ENCODE peak calls at places on chromosomes 6 and 20, in four cellular contexts. T is tibial artery, A is GM13976, O is AG09309. Q is an unnamed sample.
A peak's percentile ranks its signal among the peaks of the same experiment; 100 is the strongest.

GRCh38 chr6:112416885-112417284 is 69.8 kb downstream of the RFPL4B start:
- DNase-seq in T (peak; percentile 33), A (no peak), O (peak; percentile 35), Q (no peak)

GRCh38 chr6:107629545-107630147 is 139.7 kb downstream of the SOBP start:
- DNase-seq in T (no peak), A (no peak), O (no peak), Q (no peak)

GRCh38 chr20:44151621-44152416 is 35.2 kb downstream of the JPH2 start:
- DNase-seq in T (no peak), A (no peak), O (no peak), Q (no peak)

GRCh38 chr6:149723771-149724417 is 6.0 kb upstream of the LATS1 start:
- DNase-seq in T (peak; percentile 57), A (peak; percentile 33), O (no peak), Q (no peak)

GRCh38 chr6:47737406-47737805 is 39.0 kb downstream of the ADGRF4 start:
- DNase-seq in T (no peak), A (no peak), O (no peak), Q (no peak)

GRCh38 chr20:3262566-3262965 is 23.6 kb upstream of the SLC4A11 start:
- DNase-seq in T (no peak), A (no peak), O (no peak), Q (no peak)

GRCh38 chr6:27250955-27251671 is 3.6 kb downstream of the PRSS16 start:
- DNase-seq in T (no peak), A (peak; percentile 93), O (no peak), Q (no peak)

GRCh38 chr6:2931970-2932748 is 29.1 kb upstream of the SERPINB9 start:
- DNase-seq in T (peak; percentile 83), A (peak; percentile 86), O (peak; percentile 7), Q (peak; percentile 84)

GRCh38 chr20:57395111-57395959 is 4.1 kb downstream of the RBM38 start:
- DNase-seq in T (peak; percentile 69), A (no peak), O (peak; percentile 4), Q (no peak)

GRCh38 chr20:18728867-18729224 is 84.7 kb upstream of the SCP2D1 start:
- DNase-seq in T (no peak), A (no peak), O (no peak), Q (no peak)
- TF ChIP-seq CTCF in T (no peak), A (no peak), O (no peak), Q (no peak)

GRCh38 chr6:38234141-38234540 is 405.6 kb downstream of the BTBD9 start:
- DNase-seq in T (no peak), A (no peak), O (no peak), Q (no peak)
- TF ChIP-seq CTCF in T (no peak), A (peak; percentile 7), O (no peak), Q (no peak)

GRCh38 chr6:42659806-42660205 is 62.6 kb downstream of the PRPH2 start:
- DNase-seq in T (no peak), A (no peak), O (no peak), Q (no peak)

DNA sequence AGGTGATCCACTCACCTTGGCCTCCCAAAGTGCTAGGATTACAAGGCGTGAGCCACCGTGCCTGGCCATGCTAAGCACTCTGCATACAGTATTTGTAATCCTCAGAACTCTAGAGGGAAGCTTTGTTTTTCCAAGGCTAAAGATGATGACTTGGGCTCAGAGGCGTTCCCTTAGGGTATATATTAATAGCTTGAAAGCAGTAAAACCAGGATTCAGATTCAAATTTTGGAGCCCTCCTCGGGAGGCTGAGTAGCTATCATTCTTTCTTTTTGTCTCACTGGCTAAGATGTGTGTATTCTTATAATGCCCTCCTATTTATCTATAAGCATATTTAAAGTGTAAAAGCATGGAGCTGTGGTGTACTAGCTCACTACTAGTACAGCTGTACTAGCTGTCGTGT is 68.5 kb downstream of the PRPH2 start:
- DNase-seq in T (no peak), A (no peak), O (no peak), Q (no peak)
- TF ChIP-seq CTCF in T (no peak), A (no peak), O (no peak), Q (no peak)

GRCh38 chr6:135506270-135506997 is 8.9 kb upstream of the AHI1 start:
- DNase-seq in T (no peak), A (peak; percentile 27), O (no peak), Q (no peak)
- TF ChIP-seq CTCF in T (peak; percentile 46), A (peak; percentile 65), O (peak; percentile 49), Q (no peak)

GRCh38 chr6:108781419-108782110 is 66.7 kb upstream of the ARMC2 start:
- DNase-seq in T (peak; percentile 37), A (no peak), O (no peak), Q (no peak)
- TF ChIP-seq CTCF in T (no peak), A (no peak), O (no peak), Q (no peak)

DNA sequence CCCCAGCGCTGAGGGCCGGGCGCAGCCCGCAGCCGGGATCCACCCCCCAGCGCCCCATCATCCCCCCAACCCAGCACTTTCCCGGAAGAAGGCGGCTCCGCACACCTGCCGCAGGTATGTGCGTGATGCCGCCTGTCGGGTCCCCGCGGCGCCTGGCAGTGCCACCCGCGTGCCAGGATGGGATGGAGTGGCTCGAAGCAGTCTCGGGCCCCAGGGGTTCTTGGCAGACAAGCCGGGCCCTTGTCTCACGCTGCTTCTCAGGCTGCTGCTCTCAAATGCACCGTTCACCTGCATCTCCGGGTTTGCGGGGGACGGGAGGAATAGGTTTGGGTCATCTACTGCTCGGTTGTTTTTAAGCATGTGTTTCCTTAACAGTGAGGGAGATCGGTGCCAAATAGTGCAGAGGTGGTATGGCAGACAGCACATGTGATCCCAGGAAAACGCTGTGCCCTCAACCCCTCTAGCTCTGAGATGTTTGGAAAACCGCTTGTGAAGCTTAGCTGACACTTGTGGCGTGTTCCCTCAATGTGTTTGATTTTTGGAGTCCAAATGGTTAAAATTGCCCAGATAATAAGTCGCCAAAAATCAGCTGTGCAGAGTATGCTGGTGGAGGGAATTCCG is 847 bp downstream of the MYLIP start:
- DNase-seq in T (no peak), A (no peak), O (no peak), Q (no peak)
- TF ChIP-seq CTCF in T (no peak), A (no peak), O (no peak), Q (no peak)

GRCh38 chr20:40966516-40967185 is 62.0 kb upstream of the TOP1 start:
- DNase-seq in T (no peak), A (no peak), O (no peak), Q (no peak)

GRCh38 chr20:40966103-40966502 is 62.5 kb upstream of the TOP1 start:
- DNase-seq in T (no peak), A (no peak), O (no peak), Q (no peak)

GRCh38 chr20:40965671-40966070 is 63.0 kb upstream of the TOP1 start:
- DNase-seq in T (no peak), A (no peak), O (no peak), Q (no peak)

GRCh38 chr20:40970218-40970617 is 58.4 kb upstream of the TOP1 start:
- DNase-seq in T (no peak), A (no peak), O (no peak), Q (no peak)
- TF ChIP-seq CTCF in T (no peak), A (no peak), O (peak; percentile 28), Q (no peak)

DNA sequence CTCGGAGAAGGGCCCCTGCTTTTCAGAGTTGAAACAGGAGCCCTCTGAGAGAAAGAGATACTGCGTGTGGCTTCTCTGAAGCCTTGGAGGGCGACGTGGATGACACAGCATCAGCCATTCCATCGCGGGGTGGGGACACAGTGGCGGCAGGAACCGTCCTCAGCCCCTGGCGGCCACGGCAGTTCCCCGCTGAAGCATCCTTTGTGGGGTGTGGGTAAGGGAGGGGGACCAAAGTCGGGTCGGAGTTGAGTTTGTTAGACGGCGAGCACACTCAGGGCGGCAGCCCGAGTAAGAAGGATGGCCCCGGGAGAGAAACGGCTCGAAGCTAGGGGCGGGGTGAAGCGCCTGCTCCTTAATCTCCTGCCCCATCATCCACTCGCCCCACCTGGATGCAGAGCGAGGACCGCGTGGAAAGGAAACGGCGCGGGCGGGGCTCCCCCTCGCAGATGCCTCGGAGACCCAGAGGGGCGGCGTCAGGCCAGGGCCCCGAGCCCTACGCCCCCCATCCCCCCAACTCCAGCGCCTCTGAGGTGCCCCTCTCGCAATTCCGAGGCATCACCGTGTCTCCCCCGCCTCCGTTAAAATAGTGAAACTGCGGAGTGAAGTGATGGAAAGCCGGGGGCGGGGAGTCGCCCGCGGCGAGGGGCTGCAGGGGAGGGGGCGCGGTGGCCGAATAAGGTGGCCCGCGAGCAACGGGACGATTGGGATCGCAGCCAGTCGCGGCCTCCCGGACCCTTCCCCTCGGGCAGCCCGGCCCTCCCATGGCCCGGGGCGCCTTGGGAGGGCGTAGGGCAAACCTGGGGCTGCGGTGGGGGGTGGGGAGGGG is 796 bp upstream of the RREB1 start:
- DNase-seq in T (peak; percentile 39), A (peak; percentile 76), O (no peak), Q (no peak)
- TF ChIP-seq CTCF in T (no peak), A (peak; percentile 7), O (peak; percentile 25), Q (no peak)

DNA sequence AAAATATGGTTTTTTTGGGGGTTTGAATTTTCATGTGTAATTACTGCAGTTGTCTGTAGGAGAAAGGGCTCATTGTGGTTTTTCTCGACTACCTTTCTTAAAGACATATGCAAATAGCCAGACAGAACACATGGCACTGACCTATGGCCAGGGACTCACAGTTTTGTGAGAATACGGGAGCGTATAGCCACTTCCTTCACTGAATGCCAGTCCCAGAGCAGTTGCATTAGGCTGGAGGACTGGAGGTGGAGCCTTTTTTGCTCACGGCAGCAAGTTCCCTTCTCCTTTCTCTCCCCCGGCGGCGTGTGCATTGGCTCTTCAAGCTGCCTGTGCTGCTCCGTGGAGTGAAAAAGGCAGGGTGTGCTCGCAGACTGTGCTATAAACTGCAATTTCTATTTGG is 114.9 kb downstream of the AKAP7 start:
- DNase-seq in T (peak; percentile 64), A (no peak), O (peak; percentile 13), Q (no peak)
- TF ChIP-seq CTCF in T (no peak), A (no peak), O (no peak), Q (no peak)

GRCh38 chr20:63538204-63539091 is 1.3 kb upstream of the PTK6 start:
- DNase-seq in T (no peak), A (peak; percentile 74), O (no peak), Q (no peak)
- TF ChIP-seq CTCF in T (no peak), A (peak; percentile 7), O (no peak), Q (no peak)

Q was measured in omental fat pad.